ENCODE peak calls at places on chromosomes 3 and 15, in seven cellular contexts. One of them, this sample, is unnamed.
A peak's percentile ranks its signal among the peaks of the same experiment; 100 is the strongest.

GRCh38 chr3:149603126-149604074 is 54.4 kb downstream of the WWTR1 start:
- DNase-seq in HCT116: no peak
- DNase-seq in K562: no peak
- DNase-seq in HepG2: no peak
- DNase-seq in GM12878: no peak
- DNase-seq in H1: no peak
- DNase-seq in SK-N-SH: no peak
- DNase-seq in this sample: no peak

GRCh38 chr3:117052356-117052755 is 342.8 kb downstream of the TUSC7 start:
- DNase-seq in HepG2: no peak
- DNase-seq in H1: no peak
- DNase-seq in K562: no peak
- DNase-seq in SK-N-SH: no peak
- DNase-seq in GM12878: no peak
- DNase-seq in HCT116: no peak
- DNase-seq in this sample: no peak

GRCh38 chr3:156681003-156681402 is 6.6 kb downstream of the TIPARP start:
- DNase-seq in SK-N-SH: peak; percentile 55
- DNase-seq in HepG2: peak; percentile 71
- DNase-seq in H1: no peak
- DNase-seq in GM12878: no peak
- DNase-seq in HCT116: no peak
- DNase-seq in K562: no peak
- DNase-seq in this sample: no peak

GRCh38 chr15:51172190-51172589 is 77.5 kb upstream of the TNFAIP8L3 start:
- DNase-seq in HepG2: no peak
- DNase-seq in H1: no peak
- DNase-seq in K562: no peak
- DNase-seq in SK-N-SH: no peak
- DNase-seq in GM12878: no peak
- DNase-seq in HCT116: no peak
- DNase-seq in this sample: no peak

GRCh38 chr3:178385280-178385952 is 150.8 kb upstream of the KCNMB2 start:
- DNase-seq in HCT116: peak; percentile 3
- DNase-seq in GM12878: no peak
- DNase-seq in K562: peak; percentile 19
- DNase-seq in HepG2: peak; percentile 1
- DNase-seq in SK-N-SH: peak; percentile 52
- DNase-seq in H1: peak; percentile 1
- DNase-seq in this sample: peak; percentile 32

GRCh38 chr3:191350389-191351090 is 20.2 kb upstream of the UTS2B start:
- DNase-seq in HCT116: no peak
- DNase-seq in GM12878: no peak
- DNase-seq in H1: no peak
- DNase-seq in HepG2: no peak
- DNase-seq in SK-N-SH: no peak
- DNase-seq in K562: no peak
- DNase-seq in this sample: no peak

GRCh38 chr3:43221076-43221475 is 65.3 kb upstream of the SNRK start:
- DNase-seq in SK-N-SH: no peak
- DNase-seq in K562: no peak
- DNase-seq in HepG2: no peak
- DNase-seq in GM12878: no peak
- DNase-seq in H1: no peak
- DNase-seq in HCT116: no peak
- DNase-seq in this sample: no peak

GRCh38 chr3:47283193-47283537 is 421 bp downstream of the KLHL18 start:
- DNase-seq in K562: no peak
- DNase-seq in SK-N-SH: no peak
- DNase-seq in GM12878: no peak
- DNase-seq in HCT116: no peak
- DNase-seq in HepG2: no peak
- DNase-seq in H1: no peak
- DNase-seq in this sample: no peak

DNA sequence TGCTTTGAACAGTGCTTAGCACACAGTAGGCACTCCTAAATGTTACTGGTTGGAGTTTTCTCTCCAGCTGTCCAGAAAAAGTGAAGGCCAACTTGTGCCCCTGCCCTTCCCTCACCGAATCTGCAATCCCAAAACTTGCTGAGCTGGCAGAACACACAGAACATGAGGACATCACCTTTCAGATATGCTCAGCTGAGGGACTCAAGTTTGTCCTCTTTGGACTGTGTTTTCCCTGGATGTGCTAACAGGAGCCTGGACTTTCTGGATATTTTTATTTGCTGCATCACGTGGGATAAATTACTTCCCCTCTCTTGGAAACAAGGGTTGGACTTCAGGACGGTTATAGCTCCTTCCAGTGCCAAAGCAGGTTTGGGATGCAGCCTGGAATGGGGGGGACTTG is 59.5 kb upstream of the SMAD6 start:
- DNase-seq in K562: no peak
- DNase-seq in HepG2: no peak
- DNase-seq in GM12878: no peak
- DNase-seq in H1: no peak
- DNase-seq in HCT116: no peak
- DNase-seq in SK-N-SH: no peak
- DNase-seq in this sample: no peak
- H3K27ac ChIP-seq in K562: no peak overlapping the region
- H3K27ac ChIP-seq in HepG2: no peak overlapping the region
- H3K27ac ChIP-seq in GM12878: no peak overlapping the region
- H3K27ac ChIP-seq in H1: no peak overlapping the region
- H3K27ac ChIP-seq in HCT116: no peak overlapping the region
- H3K27ac ChIP-seq in SK-N-SH: no peak overlapping the region
- H3K27ac ChIP-seq in this sample: no peak overlapping the region

DNA sequence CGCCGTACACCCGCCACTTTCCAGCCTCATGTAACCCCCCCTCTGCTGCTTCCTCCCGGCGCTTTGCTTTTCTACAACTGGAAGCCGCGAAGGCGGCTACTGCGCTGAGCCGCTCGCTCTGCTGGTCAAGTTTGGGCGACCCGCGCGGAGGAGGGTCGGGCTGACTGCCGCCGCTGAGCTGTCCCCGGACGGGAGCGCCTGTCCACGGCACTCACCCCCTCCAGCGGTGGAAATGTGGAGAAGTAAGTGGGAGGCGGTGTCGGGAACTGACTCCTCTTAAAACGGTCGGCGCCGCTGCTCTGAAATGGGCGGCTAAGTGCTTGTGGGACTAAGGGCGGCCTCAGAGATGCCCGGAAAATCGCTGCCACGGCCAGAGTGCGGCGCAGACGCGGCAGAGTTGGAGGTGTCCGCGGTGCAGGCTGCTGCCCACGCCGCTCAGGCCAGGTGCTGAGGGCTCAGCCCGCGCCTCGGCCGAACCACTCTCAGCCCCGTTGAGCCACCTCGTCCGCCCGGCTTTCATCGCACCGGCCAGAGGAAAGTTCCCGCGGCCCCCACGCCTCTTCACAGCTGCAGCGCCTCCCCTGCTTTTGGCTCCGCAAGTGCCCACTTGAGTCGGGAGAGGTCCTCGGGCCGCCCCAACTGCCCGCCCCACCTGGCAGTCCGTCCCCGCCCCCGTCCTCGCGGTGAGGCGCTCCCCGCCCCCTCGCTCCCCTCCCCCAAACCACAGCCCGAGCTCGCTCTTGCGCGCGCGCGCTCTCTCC is 394 bp upstream of the EPHA6 start:
- DNase-seq in HepG2: peak; percentile 18
- DNase-seq in GM12878: no peak
- DNase-seq in SK-N-SH: peak; percentile 67
- DNase-seq in HCT116: no peak
- DNase-seq in K562: no peak
- DNase-seq in H1: no peak
- DNase-seq in this sample: no peak
- TF ChIP-seq CTCF in HepG2: peak; percentile 26
- TF ChIP-seq CTCF in GM12878: no peak
- TF ChIP-seq CTCF in SK-N-SH: peak; percentile 11
- TF ChIP-seq CTCF in HCT116: no peak
- TF ChIP-seq CTCF in K562: no peak
- TF ChIP-seq CTCF in H1: no peak
- TF ChIP-seq CTCF in this sample: no peak

GRCh38 chr15:38038659-38039442 is 104.4 kb downstream of the TMCO5A start:
- DNase-seq in HCT116: no peak
- DNase-seq in GM12878: no peak
- DNase-seq in SK-N-SH: no peak
- DNase-seq in H1: no peak
- DNase-seq in HepG2: no peak
- DNase-seq in K562: no peak
- DNase-seq in this sample: peak; percentile 10

GRCh38 chr15:38040615-38041014 is 106.2 kb downstream of the TMCO5A start:
- DNase-seq in SK-N-SH: no peak
- DNase-seq in H1: no peak
- DNase-seq in GM12878: no peak
- DNase-seq in HCT116: no peak
- DNase-seq in K562: no peak
- DNase-seq in HepG2: no peak
- DNase-seq in this sample: no peak

GRCh38 chr15:38048001-38048455 is 113.6 kb downstream of the TMCO5A start:
- DNase-seq in HepG2: no peak
- DNase-seq in K562: no peak
- DNase-seq in GM12878: peak; percentile 60
- DNase-seq in SK-N-SH: no peak
- DNase-seq in H1: no peak
- DNase-seq in HCT116: no peak
- DNase-seq in this sample: no peak

GRCh38 chr15:38041576-38041975 is 107.1 kb downstream of the TMCO5A start:
- DNase-seq in HepG2: no peak
- DNase-seq in SK-N-SH: no peak
- DNase-seq in GM12878: no peak
- DNase-seq in K562: no peak
- DNase-seq in H1: no peak
- DNase-seq in HCT116: no peak
- DNase-seq in this sample: no peak

GRCh38 chr15:38042707-38043445 is 108.4 kb downstream of the TMCO5A start:
- DNase-seq in SK-N-SH: no peak
- DNase-seq in GM12878: no peak
- DNase-seq in K562: no peak
- DNase-seq in HepG2: no peak
- DNase-seq in H1: no peak
- DNase-seq in HCT116: no peak
- DNase-seq in this sample: no peak
- TF ChIP-seq SIN3A in SK-N-SH: no peak
- TF ChIP-seq SIN3A in GM12878: no peak
- TF ChIP-seq SIN3A in K562: no peak
- TF ChIP-seq SIN3A in HepG2: no peak
- TF ChIP-seq SIN3A in H1: no peak
- TF ChIP-seq SIN3A in HCT116: no peak
- TF ChIP-seq SIN3A in this sample: no peak

GRCh38 chr15:61228025-61228901 is 839 bp downstream of the RORA start:
- DNase-seq in GM12878: no peak
- DNase-seq in H1: no peak
- DNase-seq in K562: no peak
- DNase-seq in HCT116: no peak
- DNase-seq in HepG2: no peak
- DNase-seq in SK-N-SH: peak; percentile 60
- DNase-seq in this sample: no peak
- H3K27ac ChIP-seq in GM12878: no peak overlapping the region
- H3K27ac ChIP-seq in H1: no peak overlapping the region
- H3K27ac ChIP-seq in K562: no peak overlapping the region
- H3K27ac ChIP-seq in HCT116: no peak overlapping the region
- H3K27ac ChIP-seq in HepG2: no peak overlapping the region
- H3K27ac ChIP-seq in SK-N-SH: peak overlapping the region; percentile 29
- H3K27ac ChIP-seq in this sample: no peak overlapping the region

DNA sequence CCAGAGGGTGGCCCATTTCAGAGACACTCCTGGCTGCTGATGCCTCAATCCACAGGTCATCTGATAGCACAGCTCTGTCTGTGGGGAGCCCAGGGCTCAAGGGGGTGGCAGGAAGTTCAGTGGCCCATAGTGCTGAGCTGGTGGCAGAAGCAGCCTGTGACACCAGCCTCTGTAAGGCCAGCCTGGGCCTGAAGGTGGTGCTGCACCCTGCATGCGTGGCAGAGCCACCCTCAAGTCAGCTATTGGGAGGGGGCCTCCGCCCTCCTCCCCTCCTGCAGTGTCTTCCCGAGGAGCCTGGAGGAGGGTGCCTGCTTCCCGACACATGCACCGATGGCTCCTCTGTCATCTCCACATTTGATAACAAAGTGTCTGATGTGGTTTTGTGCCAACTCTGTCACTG is 3.0 kb downstream of the PLA1A start:
- DNase-seq in SK-N-SH: peak; percentile 44
- DNase-seq in GM12878: peak; percentile 85
- DNase-seq in HCT116: peak; percentile 10
- DNase-seq in HepG2: no peak
- DNase-seq in K562: peak; percentile 9
- DNase-seq in H1: no peak
- DNase-seq in this sample: peak; percentile 20
- TF ChIP-seq CTCF in SK-N-SH: peak; percentile 42
- TF ChIP-seq CTCF in GM12878: peak; percentile 96
- TF ChIP-seq CTCF in HCT116: peak; percentile 67
- TF ChIP-seq CTCF in HepG2: peak; percentile 72
- TF ChIP-seq CTCF in K562: peak; percentile 47
- TF ChIP-seq CTCF in H1: peak; percentile 98
- TF ChIP-seq CTCF in this sample: peak; percentile 56

This sample was measured in Panc1.